ENCODE peak calls at places on chromosome 1, in eight cellular contexts. I, V, T, L, H, U, C and R are unnamed samples.

GRCh38 chr1:242890211-242890741 is 364.8 kb downstream of the CEP170 start:
- DNase-seq in V (peak; percentile 17), I (no peak), U (no peak), T (peak; percentile 2), L (no peak), H (no peak), C (no peak), R (peak; percentile 70)

GRCh38 chr1:16071614-16072013 is 1.8 kb downstream of the FAM131C start:
- DNase-seq in L (no peak), T (no peak), I (no peak), H (no peak), U (no peak), C (no peak), V (no peak), R (no peak)

GRCh38 chr1:24438423-24438901 is 22.9 kb downstream of the NIPAL3 start:
- DNase-seq in C (peak; percentile 58), I (peak; percentile 42), L (no peak), T (no peak), H (no peak), U (no peak), V (no peak), R (no peak)

GRCh38 chr1:67683736-67684525 is 1.1 kb upstream of the GADD45A start:
- DNase-seq in L (no peak), T (peak; percentile 64), V (no peak), H (no peak), C (no peak), U (peak; percentile 15), I (peak; percentile 46), R (no peak)

GRCh38 chr1:6141601-6142000 is 38.5 kb downstream of the CHD5 start:
- DNase-seq in C (no peak), L (peak; percentile 11), H (no peak), T (no peak), I (peak; percentile 31), V (no peak), U (peak; percentile 66), R (no peak)

GRCh38 chr1:181081399-181081798 is 7.1 kb upstream of the IER5 start:
- DNase-seq in T (no peak), H (no peak), V (no peak), I (no peak), C (no peak), L (no peak), U (no peak), R (no peak)

GRCh38 chr1:244800821-244801220 is 34.6 kb upstream of the COX20 start:
- DNase-seq in I (no peak), C (no peak), V (no peak), U (no peak), H (no peak), T (no peak), L (no peak), R (no peak)

GRCh38 chr1:25856856-25857255 is 2.4 kb downstream of the AUNIP start:
- DNase-seq in C (no peak), L (no peak), U (no peak), T (no peak), H (no peak), I (no peak), V (no peak), R (no peak)

GRCh38 chr1:213681788-213682340 is 305.9 kb upstream of the PROX1 start:
- DNase-seq in V (no peak), T (no peak), H (no peak), L (no peak), I (no peak), C (no peak), U (no peak), R (no peak)

GRCh38 chr1:59779949-59780348 is 34.8 kb upstream of the HOOK1 start:
- DNase-seq in V (no peak), T (no peak), L (no peak), U (peak; percentile 7), C (no peak), H (no peak), I (no peak), R (peak; percentile 16)

GRCh38 chr1:3827813-3828307 is 29.2 kb downstream of the CEP104 start:
- DNase-seq in I (peak; percentile 8), H (no peak), U (no peak), V (no peak), T (peak; percentile 5), L (no peak), C (peak; percentile 28), R (no peak)